ENCODE peak calls at places on chromosomes 11 and 22, in seven cellular contexts. Q, F, M, B, N, I and E are unnamed samples.

GRCh38 chr11:100525635-100526034 is 161.5 kb upstream of the ARHGAP42 start:
- DNase-seq in Q (no peak), F (no peak), M (no peak), B (no peak), N (no peak), I (no peak), E (no peak)

GRCh38 chr11:76120513-76121081 is 85.7 kb downstream of the WNT11 start:
- DNase-seq in Q (no peak), F (no peak), M (no peak), B (no peak), N (no peak), I (no peak), E (no peak)

GRCh38 chr11:18063131-18063530 is 17.1 kb upstream of the TPH1 start:
- DNase-seq in Q (peak; percentile 32), F (no peak), M (no peak), B (peak; percentile 63), N (peak; percentile 28), I (no peak), E (no peak)

GRCh38 chr22:23787910-23788309 is 1.1 kb downstream of the SMARCB1 start:
- DNase-seq in Q (no peak), F (no peak), M (no peak), B (no peak), N (no peak), I (no peak), E (no peak)

GRCh38 chr11:125924384-125925007 is 20.2 kb downstream of the DDX25 start:
- DNase-seq in Q (no peak), F (no peak), M (no peak), B (no peak), N (no peak), I (no peak), E (no peak)

GRCh38 chr11:12765428-12765827 is 91.2 kb downstream of the TEAD1 start:
- DNase-seq in Q (no peak), F (no peak), M (no peak), B (no peak), N (no peak), I (no peak), E (no peak)

GRCh38 chr11:122741613-122742012 is 86.1 kb downstream of the UBASH3B start:
- DNase-seq in Q (no peak), F (peak; percentile 84), M (no peak), B (no peak), N (peak; percentile 40), I (no peak), E (no peak)

GRCh38 chr11:109970516-109971183 is 122.5 kb upstream of the ZC3H12C start:
- DNase-seq in Q (no peak), F (no peak), M (no peak), B (no peak), N (no peak), I (no peak), E (no peak)

GRCh38 chr11:106208795-106209194 is 131.3 kb downstream of the AASDHPPT start:
- DNase-seq in Q (peak; percentile 33), F (no peak), M (no peak), B (no peak), N (no peak), I (no peak), E (no peak)

GRCh38 chr11:3617990-3618389 is 23.8 kb downstream of the ART5 start:
- DNase-seq in Q (no peak), F (peak; percentile 55), M (no peak), B (no peak), N (no peak), I (no peak), E (no peak)

GRCh38 chr11:14578551-14578956 is 58.4 kb upstream of the PSMA1 start:
- DNase-seq in Q (peak; percentile 46), F (no peak), M (peak; percentile 30), B (peak; percentile 8), N (no peak), I (no peak), E (peak; percentile 89)

GRCh38 chr11:71562120-71562519 is 3.2 kb upstream of the KRTAP5-10 start:
- DNase-seq in Q (no peak), F (no peak), M (no peak), B (no peak), N (no peak), I (no peak), E (no peak)

GRCh38 chr11:108069947-108070346 is 51.4 kb upstream of the ACAT1 start:
- DNase-seq in Q (no peak), F (no peak), M (no peak), B (no peak), N (no peak), I (no peak), E (no peak)

GRCh38 chr11:134412508-134413333 is 679 bp upstream of the B3GAT1 start:
- DNase-seq in Q (peak; percentile 64), F (no peak), M (peak; percentile 31), B (no peak), N (no peak), I (no peak), E (no peak)

GRCh38 chr11:76257040-76257730 is 50.9 kb upstream of the WNT11 start:
- DNase-seq in Q (no peak), F (no peak), M (no peak), B (no peak), N (no peak), I (no peak), E (no peak)

GRCh38 chr11:10628506-10629236 is 60.2 kb upstream of the LYVE1 start:
- DNase-seq in Q (no peak), F (peak; percentile 43), M (no peak), B (no peak), N (no peak), I (no peak), E (no peak)

GRCh38 chr22:30015846-30016245 is 64.4 kb upstream of the HORMAD2 start:
- DNase-seq in Q (no peak), F (no peak), M (no peak), B (no peak), N (no peak), I (no peak), E (no peak)
- H3K36me3 ChIP-seq in Q (peaks cover 100% of the 10 kb centered on the region), F (peaks cover 70% of the 10 kb centered on the region), M (peaks cover 60% of the 10 kb centered on the region), B (peaks cover 15% of the 10 kb centered on the region), N (peaks cover 5% of the 10 kb centered on the region), I (peaks cover 92% of the 10 kb centered on the region), E (peaks cover 20% of the 10 kb centered on the region)

DNA sequence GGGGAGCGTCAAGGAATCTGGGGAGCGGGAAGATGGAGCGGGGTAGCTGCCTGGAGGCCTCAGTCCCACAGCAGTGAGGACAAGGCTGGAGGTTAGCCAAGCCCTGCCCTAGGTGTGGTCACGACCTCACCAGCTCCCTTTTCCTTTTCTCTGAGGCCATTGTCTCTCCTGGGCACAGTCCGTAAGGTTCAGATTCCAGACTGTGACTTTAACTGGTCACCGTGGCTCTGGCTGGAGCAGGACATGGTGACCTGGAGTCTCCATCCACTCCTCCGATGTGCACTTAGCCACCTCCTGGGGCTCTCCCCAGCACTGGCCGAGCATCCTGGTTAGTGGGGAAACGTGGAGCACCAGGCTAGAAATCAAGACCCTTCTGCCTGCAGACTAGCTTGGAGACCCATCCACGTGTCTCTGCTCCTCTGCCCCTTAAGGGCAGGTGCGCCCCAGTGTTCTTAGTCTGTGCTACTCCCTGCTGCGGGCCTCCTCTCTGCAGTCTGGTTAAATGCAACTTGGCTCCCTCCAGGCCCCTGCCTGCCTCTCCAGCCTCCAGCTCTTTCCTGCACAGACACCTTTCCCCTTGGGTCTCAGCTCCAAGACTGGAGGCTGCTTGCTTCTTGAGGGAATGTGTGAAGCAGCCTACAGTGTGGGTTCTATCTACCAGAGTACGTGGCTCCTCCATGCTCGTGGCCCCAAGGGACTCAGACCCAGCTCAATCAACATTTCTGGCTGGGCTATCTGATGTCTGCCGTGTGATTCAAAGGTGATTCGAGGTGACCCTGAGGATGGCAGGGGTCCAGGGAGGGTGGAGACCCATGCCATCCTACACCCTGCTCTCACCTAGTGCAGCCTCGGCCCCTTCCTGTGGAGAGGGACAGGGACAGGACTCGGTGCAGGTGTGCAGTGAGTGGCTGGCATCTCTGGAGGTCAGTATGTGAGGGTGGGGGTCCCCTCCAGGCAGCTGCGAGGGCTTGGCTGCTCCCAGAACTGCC is 5.2 kb downstream of the SLC25A1 start:
- DNase-seq in Q (no peak), F (no peak), M (no peak), B (no peak), N (no peak), I (no peak), E (no peak)
- TF ChIP-seq POLR2AphosphoS5 in Q (no peak), F (no peak), M (no peak), B (no peak), N (no peak), I (no peak), E (no peak)

DNA sequence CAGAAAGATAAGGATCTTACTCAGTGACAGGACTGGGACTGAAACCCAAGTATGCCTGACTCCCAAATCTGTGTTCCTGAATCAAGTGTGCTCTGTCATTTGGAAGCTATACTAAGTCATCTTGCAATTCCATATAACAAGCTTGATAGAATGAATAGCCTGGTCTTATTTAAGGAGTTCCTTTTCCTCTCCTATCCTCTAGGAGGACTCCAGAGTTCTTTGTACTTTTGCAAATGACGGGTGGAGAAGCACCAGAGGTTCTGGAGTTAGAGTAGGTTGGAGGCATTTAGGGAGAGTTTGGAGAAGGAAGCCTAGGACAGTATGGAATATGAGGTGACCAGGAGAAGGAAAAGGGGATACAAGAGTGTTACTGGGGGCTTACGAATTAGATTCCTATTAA is 92.9 kb upstream of the RCN1 start:
- DNase-seq in Q (no peak), F (no peak), M (no peak), B (no peak), N (no peak), I (no peak), E (no peak)
- H3K36me3 ChIP-seq in Q (no peaks in the 10 kb centered on the region), F (no peaks in the 10 kb centered on the region), M (no peaks in the 10 kb centered on the region), B (no peaks in the 10 kb centered on the region), N (no peaks in the 10 kb centered on the region), I (no peaks in the 10 kb centered on the region), E (no peaks in the 10 kb centered on the region)

GRCh38 chr11:65497141-65498041 is 1.5 kb upstream of the MALAT1 start:
- DNase-seq in Q (peak; percentile 99), F (peak; percentile 100), M (peak; percentile 86), B (peak; percentile 97), N (peak; percentile 98), I (peak; percentile 99), E (peak; percentile 79)

GRCh38 chr11:65498042-65498726 is 661 bp upstream of the MALAT1 start:
- DNase-seq in Q (peak; percentile 63), F (peak; percentile 83), M (no peak), B (no peak), N (no peak), I (peak; percentile 85), E (no peak)

GRCh38 chr11:65498977-65499712 is at the start of gene MALAT1:
- DNase-seq in Q (peak; percentile 96), F (peak; percentile 98), M (peak; percentile 59), B (peak; percentile 92), N (peak; percentile 92), I (peak; percentile 98), E (peak; percentile 90)

GRCh38 chr11:65498727-65498976 is 193 bp upstream of the MALAT1 start:
- DNase-seq in Q (no peak), F (no peak), M (no peak), B (no peak), N (no peak), I (no peak), E (no peak)

DNA sequence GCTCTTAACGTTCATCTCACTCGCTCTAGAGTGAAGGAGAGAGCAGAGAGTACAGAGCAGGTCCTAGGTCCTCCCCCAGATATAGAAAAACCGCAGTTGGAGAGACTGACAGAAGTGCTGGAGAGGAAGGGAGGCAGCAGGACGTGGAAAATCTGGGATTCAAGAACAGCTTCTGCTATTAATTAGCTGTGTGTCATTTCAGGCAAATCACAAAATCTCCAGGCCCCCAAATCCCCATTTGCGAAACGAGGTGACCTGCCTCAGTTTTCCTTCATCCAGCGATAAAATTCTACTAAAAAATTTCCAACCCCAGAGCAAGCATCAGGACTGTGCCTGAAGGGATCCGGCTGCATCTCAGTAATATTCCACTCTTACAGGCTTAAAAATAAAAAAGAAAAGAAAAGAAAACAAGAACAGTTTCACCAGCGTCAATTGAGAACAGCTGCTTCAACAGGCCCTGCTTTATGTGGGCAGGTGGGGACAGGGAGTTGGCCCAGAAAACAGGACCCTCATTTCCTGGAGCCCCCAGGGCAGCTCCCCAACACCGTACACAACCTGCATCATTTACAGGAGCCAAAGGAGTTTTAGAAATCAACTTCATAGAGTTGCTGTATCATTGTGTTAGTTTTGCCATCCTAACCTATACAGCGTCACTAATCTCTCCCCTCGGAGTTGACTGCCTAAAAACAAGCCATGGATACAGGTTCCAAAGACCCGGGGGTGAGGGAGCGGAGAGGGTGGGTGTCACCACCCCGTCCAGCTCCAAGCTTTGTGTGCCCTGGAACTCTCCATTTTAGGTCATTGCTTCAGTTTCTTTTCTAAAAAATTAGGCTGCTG is 2.3 kb upstream of the MALAT1 start:
- DNase-seq in Q (no peak), F (peak; percentile 76), M (no peak), B (no peak), N (no peak), I (peak; percentile 78), E (no peak)
- TF ChIP-seq POLR2AphosphoS5 in Q (no peak), F (peak; percentile 54), M (no peak), B (no peak), N (no peak), I (no peak), E (peak; percentile 21)